ENCODE peak calls at places on chromosomes 2 and 18, in seven cellular contexts. K is HL-60; M is activated CD8-positive, alpha-beta memory T cell treated with anti-CD3 and anti-CD28 coated beads, Interleukin-2, amount 10 ng/mL, durations not matched to agents 7 days and 5 days; N is endothelial cell; R is CD8-positive, alpha-beta memory T cell; Y is Panc1; U is EH. E is an unnamed sample.

GRCh38 chr2:205593891-205594290 is 88.4 kb upstream of the NRP2 start:
- DNase-seq in M (no peak), R (no peak), N (no peak), U (no peak), K (no peak), Y (no peak), E (no peak)

GRCh38 chr2:111697560-111697959 is 186.4 kb downstream of the ANAPC1 start:
- DNase-seq in K (no peak), M (no peak), N (no peak), U (no peak), Y (no peak), R (no peak), E (no peak)

GRCh38 chr2:202909394-202910192 is 1.9 kb downstream of the WDR12 start:
- DNase-seq in N (no peak), R (no peak), K (peak), Y (no peak), U (no peak), M (no peak), E (no peak)

GRCh38 chr2:145751634-145752033 is 1231.7 kb upstream of the ZEB2 start:
- DNase-seq in N (peak), U (peak), K (peak), Y (no peak), R (no peak), M (no peak), E (no peak)

GRCh38 chr18:39846277-39846676 is 2108.8 kb upstream of the PIK3C3 start:
- DNase-seq in N (no peak), M (no peak), U (no peak), Y (no peak), R (no peak), K (no peak), E (no peak)

GRCh38 chr2:9554841-9555337 is 741 bp downstream of the ADAM17 start:
- DNase-seq in N (peak), M (peak), U (peak), Y (no peak), K (no peak), R (peak), E (no peak)

GRCh38 chr2:19644763-19645162 is 257.0 kb downstream of the TTC32 start:
- DNase-seq in U (no peak), K (no peak), N (no peak), R (no peak), M (no peak), Y (no peak), E (no peak)

GRCh38 chr2:158702740-158703139 is 92.4 kb upstream of the DAPL1 start:
- DNase-seq in N (no peak), Y (no peak), R (no peak), U (no peak), M (no peak), K (no peak), E (no peak)

GRCh38 chr2:152475982-152476381 is 141.0 kb downstream of the FMNL2 start:
- DNase-seq in U (no peak), K (no peak), N (no peak), Y (no peak), M (no peak), R (no peak), E (no peak)

GRCh38 chr2:202178342-202178958 is 59.9 kb downstream of the SUMO1 start:
- DNase-seq in M (peak), U (peak), K (peak), Y (peak), R (peak), N (peak), E (no peak)

GRCh38 chr2:656676-657075 is 20.5 kb downstream of the TMEM18 start:
- DNase-seq in K (no peak), U (no peak), Y (no peak), N (no peak), R (no peak), M (peak), E (no peak)

GRCh38 chr2:151996243-151997003 is 102.4 kb downstream of the CACNB4 start:
- DNase-seq in N (no peak), Y (no peak), K (no peak), U (no peak), R (no peak), M (no peak), E (no peak)

GRCh38 chr2:160075171-160075570 is 12.8 kb upstream of the PLA2R1 start:
- DNase-seq in N (no peak), U (peak), Y (no peak), K (no peak), M (no peak), R (no peak), E (no peak)

GRCh38 chr2:202269585-202269984 is 4.0 kb downstream of the NOP58 start:
- DNase-seq in Y (no peak), K (peak), U (peak), N (no peak), R (peak), M (peak), E (peak)

GRCh38 chr2:65729246-65729645 is 296.8 kb upstream of the SPRED2 start:
- DNase-seq in U (no peak), M (no peak), R (no peak), N (no peak), K (no peak), Y (no peak), E (no peak)